ENCODE peak calls at places on chromosomes 13 and 19, in nine cellular contexts. C is heart left ventricle, O is vagina, H is IMR-90, B is endothelial cell of umbilical vein, F is breast epithelium, W is esophagus squamous epithelium, L is HCT116, Y is NB4. K is an unnamed sample.

GRCh38 chr13:104310861-104311260 is 1244.6 kb upstream of the SLC10A2 start:
- DNase-seq in C (no peak), O (no peak), H (no peak), B (no peak), F (no peak), W (no peak), L (no peak), Y (no peak), K (no peak)

GRCh38 chr13:44801990-44802389 is 187.3 kb downstream of the NUFIP1 start:
- DNase-seq in C (no peak), O (no peak), H (peak), B (peak), F (no peak), W (no peak), L (no peak), Y (peak), K (no peak)

GRCh38 chr13:113029487-113030258 is 60.7 kb downstream of the MCF2L start:
- DNase-seq in C (no peak), O (no peak), H (no peak), B (peak), F (no peak), W (no peak), L (no peak), Y (peak), K (no peak)

GRCh38 chr13:42548731-42549554 is 25.0 kb upstream of the TNFSF11 start:
- DNase-seq in C (no peak), O (no peak), H (no peak), B (peak), F (no peak), W (no peak), L (no peak), Y (peak), K (peak)

GRCh38 chr13:79281335-79281734 is 124.7 kb downstream of the RBM26 start:
- DNase-seq in C (no peak), O (no peak), H (no peak), B (no peak), F (no peak), W (no peak), L (no peak), Y (no peak), K (no peak)

GRCh38 chr19:38869160-38869835 is 8.8 kb downstream of the RINL start:
- DNase-seq in C (no peak), O (no peak), H (no peak), B (no peak), F (no peak), W (no peak), L (no peak), Y (peak), K (no peak)

GRCh38 chr19:12847159-12848139 is 9.1 kb downstream of the MAST1 start:
- DNase-seq in C (peak), O (no peak), H (peak), B (peak), F (peak), W (no peak), L (no peak), Y (peak), K (peak)

GRCh38 chr13:87677043-87677333 is 5.8 kb downstream of the SLITRK5 start:
- DNase-seq in C (no peak), O (no peak), H (no peak), B (no peak), F (no peak), W (no peak), L (no peak), Y (no peak), K (peak)

GRCh38 chr13:20403826-20404225 is 121.8 kb downstream of the CRYL1 start:
- DNase-seq in C (no peak), O (peak), H (no peak), B (no peak), F (no peak), W (no peak), L (no peak), Y (no peak), K (peak)

GRCh38 chr13:112159575-112160547 is 92.9 kb downstream of the SOX1 start:
- DNase-seq in C (no peak), O (no peak), H (no peak), B (no peak), F (no peak), W (no peak), L (no peak), Y (no peak), K (no peak)

DNA sequence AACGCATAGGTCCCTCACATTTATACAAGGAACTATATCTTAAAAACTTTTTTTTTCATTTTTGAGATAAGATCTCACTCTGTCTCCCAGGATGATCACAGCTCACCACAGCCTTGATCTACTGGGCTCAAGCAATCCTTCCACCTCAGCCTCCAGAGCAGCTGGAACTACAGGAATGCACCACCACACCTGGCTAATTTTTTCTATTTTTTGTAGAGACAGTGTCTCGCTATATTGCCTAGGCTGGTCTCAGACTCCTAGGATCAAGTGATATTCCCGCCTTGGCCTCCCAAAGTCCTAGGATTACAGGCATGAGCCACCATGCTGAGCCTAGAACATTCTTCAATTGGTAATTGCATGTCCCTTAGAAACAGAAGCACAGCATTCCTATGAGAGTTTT is 41.7 kb downstream of the RCBTB1 start:
- DNase-seq in C (no peak), O (no peak), H (no peak), B (no peak), F (no peak), W (no peak), L (no peak), Y (no peak), K (no peak)
- TF ChIP-seq POLR2A in C (no peak), O (no peak), H (no peak), B (no peak), F (no peak), W (no peak), L (no peak), Y (no peak), K (no peak)

DNA sequence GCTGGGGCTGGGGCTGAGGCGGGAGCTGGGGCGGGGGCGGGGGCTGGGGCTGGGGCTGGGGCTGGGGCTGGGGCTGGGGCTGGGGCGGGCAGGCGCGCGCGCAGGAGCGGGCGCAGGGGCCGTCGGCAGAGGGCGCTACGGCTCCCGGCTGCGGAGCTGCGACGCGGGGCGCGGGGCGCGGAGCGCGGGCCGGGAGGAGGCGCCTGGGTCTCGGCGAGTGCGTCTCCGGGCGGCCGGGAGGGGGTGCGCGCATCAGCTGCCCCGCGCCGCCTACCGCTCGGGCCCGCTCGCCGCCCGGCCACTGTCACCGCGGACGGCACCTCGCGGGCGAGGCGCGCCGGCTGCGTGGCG is 416 bp upstream of the MTUS2 start:
- DNase-seq in C (peak), O (no peak), H (peak), B (peak), F (no peak), W (no peak), L (no peak), Y (peak), K (no peak)
- H3K4me3 ChIP-seq in C (peak), O (no peak), H (peak), B (no peak), F (no peak), W (peak), L (no peak), Y (no peak), K (no peak)

GRCh38 chr13:110560606-110561334 is 752 bp downstream of the RAB20 start:
- DNase-seq in C (peak), O (no peak), H (no peak), B (peak), F (no peak), W (no peak), L (no peak), Y (peak), K (no peak)
- TF ChIP-seq POLR2A in C (no peak), O (no peak), H (no peak), B (no peak), F (no peak), W (no peak), L (no peak), Y (no peak), K (no peak)

GRCh38 chr19:55683449-55684261 is 8.6 kb downstream of the EPN1 start:
- DNase-seq in C (no peak), O (no peak), H (no peak), B (no peak), F (no peak), W (no peak), L (no peak), Y (no peak), K (no peak)
- H3K4me3 ChIP-seq in C (no peak), O (no peak), H (no peak), B (no peak), F (no peak), W (no peak), L (no peak), Y (no peak), K (no peak)

GRCh38 chr19:56301886-56302620 is 12.6 kb downstream of the ZSCAN5A start:
- DNase-seq in C (no peak), O (no peak), H (no peak), B (peak), F (no peak), W (no peak), L (no peak), Y (no peak), K (no peak)

GRCh38 chr19:56299688-56300087 is 15.0 kb downstream of the ZSCAN5A start:
- DNase-seq in C (no peak), O (no peak), H (no peak), B (no peak), F (no peak), W (no peak), L (no peak), Y (no peak), K (no peak)

GRCh38 chr19:56297010-56297409 is 17.6 kb downstream of the ZSCAN5A start:
- DNase-seq in C (no peak), O (no peak), H (no peak), B (no peak), F (no peak), W (no peak), L (no peak), Y (no peak), K (no peak)

GRCh38 chr19:56304243-56304642 is 10.4 kb downstream of the ZSCAN5A start:
- DNase-seq in C (no peak), O (no peak), H (no peak), B (no peak), F (no peak), W (no peak), L (no peak), Y (no peak), K (no peak)

GRCh38 chr19:56301152-56301551 is 13.5 kb downstream of the ZSCAN5A start:
- DNase-seq in C (no peak), O (no peak), H (no peak), B (peak), F (no peak), W (no peak), L (no peak), Y (no peak), K (no peak)
- TF ChIP-seq POLR2A in C (no peak), O (no peak), H (no peak), B (no peak), F (no peak), W (no peak), L (no peak), Y (no peak), K (no peak)

GRCh38 chr19:35528218-35529038 is at the start of gene SBSN:
- DNase-seq in C (no peak), O (no peak), H (peak), B (no peak), F (no peak), W (no peak), L (no peak), Y (no peak), K (no peak)
- H3K4me3 ChIP-seq in C (no peak), O (peak), H (no peak), B (no peak), F (no peak), W (peak), L (no peak), Y (no peak), K (no peak)

GRCh38 chr19:1592755-1593628 is at the start of gene MBD3:
- DNase-seq in C (peak), O (no peak), H (peak), B (peak), F (peak), W (peak), L (peak), Y (peak), K (peak)
- TF ChIP-seq POLR2A in C (peak), O (no peak), H (no peak), B (peak), F (peak), W (peak), L (peak), Y (peak), K (no peak)

GRCh38 chr19:10881403-10882107 is 10.2 kb downstream of the CARM1 start:
- DNase-seq in C (no peak), O (no peak), H (no peak), B (no peak), F (no peak), W (no peak), L (no peak), Y (no peak), K (no peak)
- H3K4me3 ChIP-seq in C (no peak), O (no peak), H (no peak), B (no peak), F (no peak), W (no peak), L (no peak), Y (no peak), K (no peak)

GRCh38 chr19:50657672-50658437 is 8.6 kb downstream of the C19orf81 start:
- DNase-seq in C (peak), O (no peak), H (peak), B (peak), F (peak), W (peak), L (peak), Y (peak), K (peak)
- TF ChIP-seq POLR2A in C (no peak), O (no peak), H (peak), B (no peak), F (no peak), W (no peak), L (peak), Y (peak), K (no peak)

K was measured in lower leg skin.